ENCODE peak calls at places on chromosomes 7 and 10, in seven cellular contexts. S is neural crest cell, Z is RWPE2, A is GM20000, D is type B pancreatic cell, F is H9, R is Peyer's patch. T is an unnamed sample.

GRCh38 chr7:142654398-142654797 is 94.9 kb upstream of the PRSS1 start:
- DNase-seq in S (no peak), Z (no peak), A (no peak), D (no peak), F (no peak), R (no peak), T (no peak)

GRCh38 chr10:24027107-24027506 is 181.8 kb upstream of the KIAA1217 start:
- DNase-seq in S (no peak), Z (no peak), A (no peak), D (no peak), F (no peak), R (no peak), T (no peak)

GRCh38 chr10:21160116-21160515 is 263.0 kb upstream of the NEBL start:
- DNase-seq in S (no peak), Z (no peak), A (no peak), D (no peak), F (no peak), R (no peak), T (no peak)

GRCh38 chr7:105352018-105352612 is 36.6 kb downstream of the SRPK2 start:
- DNase-seq in S (no peak), Z (no peak), A (peak), D (no peak), F (no peak), R (peak), T (no peak)

GRCh38 chr10:31765546-31765945 is 163.1 kb downstream of the ARHGAP12 start:
- DNase-seq in S (no peak), Z (no peak), A (no peak), D (no peak), F (no peak), R (no peak), T (no peak)

GRCh38 chr10:119360181-119360921 is 153.0 kb downstream of the GRK5 start:
- DNase-seq in S (no peak), Z (no peak), A (no peak), D (no peak), F (no peak), R (no peak), T (no peak)

GRCh38 chr7:132373041-132373440 is 203.2 kb downstream of the PLXNA4 start:
- DNase-seq in S (no peak), Z (no peak), A (no peak), D (no peak), F (no peak), R (peak), T (no peak)

GRCh38 chr10:6182454-6183098 is 20.2 kb upstream of the PFKFB3 start:
- DNase-seq in S (no peak), Z (no peak), A (no peak), D (no peak), F (no peak), R (no peak), T (no peak)

GRCh38 chr10:112960151-112960681 is 10.2 kb downstream of the TCF7L2 start:
- DNase-seq in S (no peak), Z (no peak), A (no peak), D (no peak), F (no peak), R (no peak), T (no peak)

GRCh38 chr7:79452032-79452494 is 1.4 kb downstream of the MAGI2 start:
- DNase-seq in S (peak), Z (peak), A (no peak), D (peak), F (peak), R (peak), T (peak)

GRCh38 chr7:135831451-135832220 is 83.0 kb upstream of the FAM180A start:
- DNase-seq in S (no peak), Z (no peak), A (no peak), D (no peak), F (no peak), R (no peak), T (peak)

GRCh38 chr7:28964056-28964455 is 5.9 kb upstream of the TRIL start:
- DNase-seq in S (no peak), Z (no peak), A (no peak), D (no peak), F (no peak), R (no peak), T (no peak)

GRCh38 chr10:89915021-89915420 is 213.6 kb downstream of the KIF20B start:
- DNase-seq in S (no peak), Z (no peak), A (no peak), D (no peak), F (no peak), R (no peak), T (no peak)

GRCh38 chr10:80609331-80609730 is 71.6 kb downstream of the SH2D4B start:
- DNase-seq in S (no peak), Z (no peak), A (no peak), D (no peak), F (no peak), R (no peak), T (no peak)

GRCh38 chr7:33040803-33041516 is 21.6 kb downstream of the NT5C3A start:
- DNase-seq in S (no peak), Z (no peak), A (peak), D (no peak), F (no peak), R (peak), T (peak)

GRCh38 chr10:72334196-72334831 is 20.4 kb downstream of the DNAJB12 start:
- DNase-seq in S (peak), Z (no peak), A (no peak), D (no peak), F (peak), R (peak), T (no peak)

GRCh38 chr10:8852546-8852945 is 798.1 kb downstream of the GATA3 start:
- DNase-seq in S (no peak), Z (no peak), A (no peak), D (no peak), F (peak), R (no peak), T (no peak)

GRCh38 chr10:310976-311639 is 175.9 kb downstream of the ZMYND11 start:
- DNase-seq in S (no peak), Z (no peak), A (no peak), D (no peak), F (no peak), R (peak), T (no peak)

GRCh38 chr10:32189400-32190084 is 133.3 kb upstream of the KIF5B start:
- DNase-seq in S (no peak), Z (no peak), A (no peak), D (no peak), F (no peak), R (no peak), T (no peak)

GRCh38 chr10:11712761-11713160 is 29.4 kb upstream of the ECHDC3 start:
- DNase-seq in S (no peak), Z (no peak), A (no peak), D (no peak), F (no peak), R (no peak), T (no peak)

GRCh38 chr10:85645851-85646250 is 720.7 kb downstream of the GRID1 start:
- DNase-seq in S (no peak), Z (no peak), A (no peak), D (no peak), F (no peak), R (no peak), T (no peak)

GRCh38 chr7:14637968-14638367 is 264.6 kb downstream of the DGKB start:
- DNase-seq in S (no peak), Z (no peak), A (no peak), D (no peak), F (no peak), R (no peak), T (no peak)

GRCh38 chr10:73865459-73866442 is 8.6 kb downstream of the CAMK2G start:
- DNase-seq in S (no peak), Z (no peak), A (peak), D (no peak), F (no peak), R (peak), T (no peak)

GRCh38 chr10:29131952-29132820 is 156.7 kb upstream of the LYZL1 start:
- DNase-seq in S (no peak), Z (no peak), A (no peak), D (no peak), F (no peak), R (no peak), T (no peak)

DNA sequence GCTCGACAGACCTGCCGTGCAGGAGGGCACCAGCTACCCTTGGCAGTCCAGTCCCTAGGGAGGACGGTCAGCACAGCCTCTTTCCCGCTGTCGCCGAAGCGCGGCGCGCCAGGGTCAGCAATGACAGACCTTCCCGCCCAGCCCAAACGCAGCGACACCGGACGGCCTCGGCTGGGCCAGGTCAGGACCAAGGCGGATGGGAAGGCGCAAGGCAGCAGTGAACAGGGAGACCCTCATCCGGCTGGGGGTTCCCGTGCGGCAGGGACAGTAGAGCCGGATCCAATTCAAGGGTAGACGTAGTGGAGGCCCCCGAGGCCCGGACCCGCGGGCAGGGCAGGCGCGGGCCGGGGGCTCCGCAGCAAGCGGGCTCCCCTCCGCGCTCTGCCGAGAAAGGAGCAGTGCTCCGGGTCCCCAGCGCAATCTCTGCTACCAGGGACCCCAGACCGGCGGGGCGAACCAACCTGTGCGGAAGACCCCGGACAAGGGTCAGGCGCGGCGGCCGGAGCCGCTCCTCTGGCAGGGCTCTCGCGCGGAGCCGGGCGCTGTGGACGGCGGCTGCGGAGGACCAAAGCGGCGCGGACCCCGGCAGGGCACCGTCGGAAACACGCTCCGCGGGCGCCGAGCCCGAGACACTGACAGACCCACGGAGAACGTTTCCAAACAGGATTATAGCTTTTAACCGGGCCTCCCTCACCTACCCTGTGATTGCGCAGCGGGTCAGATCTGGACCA is at the start of gene SEC31B:
- DNase-seq in S (peak), Z (no peak), A (no peak), D (peak), F (peak), R (no peak), T (no peak)
- TF ChIP-seq CTCF in S (no peak), Z (no peak), A (no peak), D (no peak), F (no peak), R (no peak), T (no peak)

GRCh38 chr7:158827411-158828342 is 1.6 kb downstream of the ESYT2 start:
- DNase-seq in S (no peak), Z (no peak), A (peak), D (no peak), F (no peak), R (no peak), T (peak)
- TF ChIP-seq CTCF in S (no peak), Z (no peak), A (no peak), D (no peak), F (no peak), R (no peak), T (no peak)

GRCh38 chr10:36608251-36608650 is 517.1 kb upstream of the ANKRD30A start:
- DNase-seq in S (no peak), Z (no peak), A (no peak), D (no peak), F (no peak), R (no peak), T (no peak)

GRCh38 chr10:36608866-36609265 is 516.5 kb upstream of the ANKRD30A start:
- DNase-seq in S (no peak), Z (no peak), A (no peak), D (no peak), F (no peak), R (no peak), T (no peak)

GRCh38 chr10:36612436-36612835 is 513.0 kb upstream of the ANKRD30A start:
- DNase-seq in S (no peak), Z (no peak), A (no peak), D (no peak), F (peak), R (no peak), T (no peak)
- TF ChIP-seq CTCF in S (no peak), Z (no peak), A (no peak), D (no peak), F (peak), R (no peak), T (no peak)

DNA sequence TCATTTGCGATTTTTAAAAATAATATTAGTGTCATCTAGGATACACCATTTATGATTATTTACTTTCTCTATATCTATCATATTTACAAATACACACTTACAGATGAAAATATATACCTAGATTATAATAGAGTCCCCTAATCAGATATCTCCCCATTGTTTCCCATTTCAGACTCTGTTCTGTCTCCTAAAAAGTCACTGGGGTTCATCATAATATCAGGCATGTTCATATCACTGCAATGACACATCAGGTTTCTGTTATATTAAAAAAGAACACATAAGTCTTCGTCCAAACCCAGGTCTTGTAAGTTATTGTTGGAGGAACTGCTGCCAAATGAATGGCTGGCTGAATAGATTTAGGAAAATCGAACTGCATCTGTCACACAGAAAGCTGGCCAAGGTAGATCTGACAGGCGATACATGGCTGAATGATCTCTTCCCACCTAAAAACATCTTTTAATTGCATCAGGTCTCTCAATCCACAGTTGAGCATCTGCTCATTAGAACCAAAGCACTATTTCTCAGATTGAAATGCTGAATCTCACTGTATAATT is 178.7 kb downstream of the CACNA2D1 start:
- DNase-seq in S (no peak), Z (no peak), A (no peak), D (no peak), F (no peak), R (no peak), T (no peak)
- TF ChIP-seq CTCF in S (no peak), Z (no peak), A (no peak), D (no peak), F (no peak), R (no peak), T (no peak)

GRCh38 chr10:43231523-43232078 is 35.3 kb downstream of the RASGEF1A start:
- DNase-seq in S (no peak), Z (no peak), A (no peak), D (peak), F (peak), R (peak), T (peak)

GRCh38 chr10:43228783-43229207 is 38.1 kb downstream of the RASGEF1A start:
- DNase-seq in S (no peak), Z (no peak), A (no peak), D (peak), F (no peak), R (peak), T (no peak)

GRCh38 chr10:43229208-43230061 is 37.4 kb downstream of the RASGEF1A start:
- DNase-seq in S (no peak), Z (peak), A (no peak), D (peak), F (peak), R (peak), T (no peak)

GRCh38 chr10:43230909-43231522 is 35.8 kb downstream of the RASGEF1A start:
- DNase-seq in S (no peak), Z (no peak), A (no peak), D (peak), F (peak), R (peak), T (no peak)

DNA sequence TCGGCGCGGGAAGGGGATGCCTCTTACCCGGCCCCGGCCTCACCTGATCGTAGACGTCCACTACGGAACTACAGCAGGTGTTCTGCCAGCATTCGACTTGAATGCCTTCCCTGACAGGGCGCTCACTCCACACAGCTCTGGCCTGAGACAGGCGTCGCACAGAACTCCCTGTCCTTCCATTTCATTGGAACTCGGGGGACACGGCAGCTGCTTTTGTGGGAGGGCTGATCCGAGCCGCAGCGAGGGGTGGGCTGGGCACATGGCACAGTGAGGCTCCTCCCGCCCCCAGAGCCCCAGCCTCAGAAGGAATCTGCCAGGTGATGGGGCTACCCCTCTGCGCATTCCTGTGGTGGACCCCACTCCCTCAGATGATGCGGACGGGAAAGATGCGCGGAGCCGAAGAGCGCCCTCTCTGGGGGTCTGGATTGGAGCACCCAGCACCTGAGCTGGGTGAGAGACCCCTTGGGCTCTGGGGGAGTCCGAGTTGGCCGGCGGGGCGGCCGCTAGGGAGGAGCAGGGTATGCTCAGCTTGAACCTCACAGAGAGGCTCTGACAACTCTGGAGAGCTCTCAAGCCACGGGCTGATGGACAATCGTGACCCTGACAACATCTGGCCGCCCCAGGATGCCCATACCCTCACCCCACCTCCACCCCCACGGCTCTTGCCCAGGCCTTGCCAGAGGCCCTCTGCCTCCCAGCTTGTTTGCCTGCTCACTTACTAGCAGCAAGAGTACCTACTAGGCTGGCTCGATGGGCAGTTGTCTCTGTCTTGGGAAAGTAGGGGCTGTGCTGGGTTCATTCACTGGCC is 36.6 kb downstream of the RASGEF1A start:
- DNase-seq in S (no peak), Z (no peak), A (no peak), D (peak), F (peak), R (peak), T (no peak)
- TF ChIP-seq CTCF in S (no peak), Z (no peak), A (no peak), D (no peak), F (peak), R (no peak), T (no peak)

GRCh38 chr7:50268223-50268622 is 36.3 kb upstream of the IKZF1 start:
- DNase-seq in S (no peak), Z (no peak), A (no peak), D (no peak), F (no peak), R (no peak), T (no peak)
- TF ChIP-seq CTCF in S (no peak), Z (no peak), A (no peak), D (no peak), F (no peak), R (no peak), T (no peak)

DNA sequence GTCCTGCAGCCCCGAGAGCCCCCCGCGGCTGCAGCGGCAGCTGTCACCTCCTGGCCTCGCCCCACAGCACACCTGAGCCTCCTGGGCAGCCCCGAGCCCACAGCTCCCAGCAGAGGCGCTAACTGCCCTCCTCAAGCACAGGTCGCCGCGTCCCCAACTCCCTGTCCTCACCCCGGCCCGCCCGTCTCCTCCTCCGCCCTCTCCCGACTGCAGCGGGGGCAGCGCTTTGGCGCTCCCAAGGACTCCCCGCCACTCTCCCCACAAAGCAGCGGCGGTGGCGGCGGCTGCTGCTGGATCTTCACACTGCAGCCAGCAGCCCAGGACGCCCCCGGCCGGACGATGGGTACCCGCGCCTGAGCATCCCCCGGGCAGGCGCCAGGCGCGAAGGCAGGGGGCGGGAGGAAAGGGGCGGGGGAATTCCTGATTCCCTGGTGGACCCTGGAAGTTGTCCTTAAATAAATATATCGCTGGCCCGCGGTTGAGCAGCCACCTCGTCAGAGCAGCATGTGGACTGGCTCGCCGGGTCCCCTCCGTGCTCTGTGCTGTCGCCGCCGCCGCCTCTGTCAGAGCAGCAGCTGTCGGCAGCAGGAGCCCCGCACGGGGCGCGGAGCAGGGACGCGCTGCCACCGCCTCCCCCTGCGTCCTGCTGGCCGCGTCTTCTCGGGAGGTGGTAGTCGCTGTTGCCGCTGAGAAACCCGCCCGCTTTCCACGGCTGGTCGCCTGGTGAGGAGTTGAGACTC is at the start of gene ZNF804B:
- DNase-seq in S (peak), Z (peak), A (peak), D (no peak), F (peak), R (no peak), T (no peak)
- TF ChIP-seq CTCF in S (peak), Z (no peak), A (no peak), D (no peak), F (peak), R (no peak), T (no peak)

GRCh38 chr10:86647773-86648705 is 6.3 kb upstream of the OPN4 start:
- DNase-seq in S (no peak), Z (no peak), A (no peak), D (peak), F (no peak), R (peak), T (peak)
- TF ChIP-seq CTCF in S (no peak), Z (no peak), A (no peak), D (no peak), F (no peak), R (no peak), T (no peak)

GRCh38 chr7:78134256-78134655 is 335.7 kb downstream of the PHTF2 start:
- DNase-seq in S (no peak), Z (no peak), A (peak), D (no peak), F (no peak), R (no peak), T (no peak)
- TF ChIP-seq CTCF in S (peak), Z (peak), A (peak), D (peak), F (peak), R (peak), T (peak)